ENCODE peak calls at places on chromosomes 1 and 21, in ten cellular contexts. W is pancreas; Z is prostate gland; Q is OCI-LY7; P is left ventricle myocardium inferior; O is IMR-90; J is GM23248; D is lung; B is vagina; I is CD4-positive, CD25-positive, alpha-beta regulatory T cell. K is an unnamed sample. For H3K4me1, the result is how much of the 10 kb centered on the place peaks cover.

GRCh38 chr1:202210969-202211368 is 17.4 kb downstream of the LGR6 start:
- DNase-seq in W (no peak), Z (no peak), Q (no peak), P (no peak), O (no peak), J (no peak), D (no peak), B (no peak), I (no peak), K (no peak)

GRCh38 chr1:27342778-27343638 is 1.2 kb downstream of the SYTL1 start:
- DNase-seq in W (peak), Z (peak), Q (peak), P (no peak), O (no peak), J (no peak), D (peak), B (no peak), I (peak), K (peak)

GRCh38 chr1:66343569-66344325 is 190.2 kb upstream of the SGIP1 start:
- DNase-seq in W (no peak), Z (no peak), Q (no peak), P (no peak), O (peak), J (peak), D (no peak), B (no peak), I (no peak), K (no peak)

GRCh38 chr1:64172458-64172983 is 30.9 kb upstream of the UBE2U start:
- DNase-seq in W (no peak), Z (no peak), Q (no peak), P (no peak), O (peak), J (peak), D (no peak), B (no peak), I (no peak), K (no peak)

GRCh38 chr21:28975401-28975800 is 17.3 kb downstream of the LTN1 start:
- DNase-seq in W (no peak), Z (no peak), Q (no peak), P (no peak), O (peak), J (peak), D (no peak), B (no peak), I (no peak), K (no peak)

GRCh38 chr1:192861860-192862259 is 53.0 kb downstream of the RGS2 start:
- DNase-seq in W (no peak), Z (peak), Q (no peak), P (no peak), O (no peak), J (no peak), D (no peak), B (no peak), I (no peak), K (no peak)

GRCh38 chr1:48710915-48711314 is 65.8 kb downstream of the BEND5 start:
- DNase-seq in W (no peak), Z (no peak), Q (no peak), P (no peak), O (no peak), J (no peak), D (no peak), B (no peak), I (no peak), K (no peak)

GRCh38 chr1:110403805-110404204 is 3.7 kb downstream of the LAMTOR5 start:
- DNase-seq in W (no peak), Z (no peak), Q (no peak), P (no peak), O (no peak), J (no peak), D (no peak), B (no peak), I (no peak), K (no peak)

GRCh38 chr1:234727018-234727757 is 117.2 kb upstream of the IRF2BP2 start:
- DNase-seq in W (no peak), Z (no peak), Q (peak), P (no peak), O (peak), J (no peak), D (no peak), B (no peak), I (no peak), K (no peak)

GRCh38 chr1:172821609-172822274 is 162.8 kb downstream of the FASLG start:
- DNase-seq in W (no peak), Z (no peak), Q (no peak), P (no peak), O (peak), J (peak), D (no peak), B (no peak), I (no peak), K (no peak)

GRCh38 chr1:52403566-52404115 is 582 bp downstream of the ORC1 start:
- DNase-seq in W (no peak), Z (no peak), Q (peak), P (no peak), O (peak), J (peak), D (peak), B (no peak), I (peak), K (peak)

GRCh38 chr1:58047265-58047858 is 499.2 kb downstream of the OMA1 start:
- DNase-seq in W (no peak), Z (no peak), Q (peak), P (no peak), O (no peak), J (peak), D (no peak), B (no peak), I (peak), K (no peak)

GRCh38 chr1:89070509-89070908 is 5.5 kb upstream of the GBP1 start:
- DNase-seq in W (no peak), Z (no peak), Q (no peak), P (no peak), O (no peak), J (peak), D (no peak), B (no peak), I (no peak), K (no peak)

GRCh38 chr1:203288351-203288894 is 16.9 kb upstream of the BTG2 start:
- DNase-seq in W (no peak), Z (no peak), Q (no peak), P (no peak), O (no peak), J (no peak), D (no peak), B (no peak), I (no peak), K (no peak)

GRCh38 chr1:228337711-228338520 is 68.7 kb downstream of the TRIM11 start:
- DNase-seq in W (peak), Z (no peak), Q (no peak), P (peak), O (no peak), J (no peak), D (no peak), B (no peak), I (no peak), K (no peak)

GRCh38 chr1:89873757-89874156 is 52.9 kb downstream of the LRRC8D start:
- DNase-seq in W (no peak), Z (no peak), Q (no peak), P (no peak), O (peak), J (peak), D (no peak), B (no peak), I (no peak), K (no peak)

GRCh38 chr1:24472527-24473251 is 29.9 kb upstream of the RCAN3 start:
- DNase-seq in W (peak), Z (peak), Q (no peak), P (no peak), O (no peak), J (no peak), D (no peak), B (no peak), I (no peak), K (no peak)

GRCh38 chr21:18170221-18170620 is 74.4 kb upstream of the CHODL start:
- DNase-seq in W (no peak), Z (no peak), Q (no peak), P (no peak), O (no peak), J (no peak), D (no peak), B (no peak), I (no peak), K (no peak)

GRCh38 chr1:230823421-230823820 is 44.9 kb downstream of the C1orf198 start:
- DNase-seq in W (no peak), Z (no peak), Q (no peak), P (peak), O (no peak), J (peak), D (peak), B (peak), I (no peak), K (no peak)

GRCh38 chr1:246166841-246167240 is 340.2 kb downstream of the SMYD3 start:
- DNase-seq in W (no peak), Z (no peak), Q (no peak), P (no peak), O (no peak), J (no peak), D (no peak), B (no peak), I (no peak), K (no peak)

GRCh38 chr1:111253876-111254275 is 26.4 kb downstream of the CHI3L2 start:
- DNase-seq in W (no peak), Z (no peak), Q (no peak), P (no peak), O (no peak), J (no peak), D (no peak), B (no peak), I (no peak), K (no peak)

GRCh38 chr1:245261786-245262185 is 107.0 kb downstream of the KIF26B start:
- DNase-seq in W (no peak), Z (no peak), Q (no peak), P (no peak), O (no peak), J (no peak), D (no peak), B (peak), I (no peak), K (no peak)

GRCh38 chr1:234772345-234773147 is 162.6 kb upstream of the IRF2BP2 start:
- DNase-seq in W (peak), Z (peak), Q (peak), P (peak), O (peak), J (peak), D (peak), B (no peak), I (peak), K (peak)

GRCh38 chr1:156658496-156658895 is 16.6 kb downstream of the BCAN start:
- DNase-seq in W (no peak), Z (no peak), Q (no peak), P (no peak), O (no peak), J (no peak), D (no peak), B (no peak), I (no peak), K (no peak)
- H3K4me1 ChIP-seq in W (under half), Z (under half), Q (under half), P (half or more), O (under half), J (under half), D (under half), B (half or more), I (under half), K (under half)

DNA sequence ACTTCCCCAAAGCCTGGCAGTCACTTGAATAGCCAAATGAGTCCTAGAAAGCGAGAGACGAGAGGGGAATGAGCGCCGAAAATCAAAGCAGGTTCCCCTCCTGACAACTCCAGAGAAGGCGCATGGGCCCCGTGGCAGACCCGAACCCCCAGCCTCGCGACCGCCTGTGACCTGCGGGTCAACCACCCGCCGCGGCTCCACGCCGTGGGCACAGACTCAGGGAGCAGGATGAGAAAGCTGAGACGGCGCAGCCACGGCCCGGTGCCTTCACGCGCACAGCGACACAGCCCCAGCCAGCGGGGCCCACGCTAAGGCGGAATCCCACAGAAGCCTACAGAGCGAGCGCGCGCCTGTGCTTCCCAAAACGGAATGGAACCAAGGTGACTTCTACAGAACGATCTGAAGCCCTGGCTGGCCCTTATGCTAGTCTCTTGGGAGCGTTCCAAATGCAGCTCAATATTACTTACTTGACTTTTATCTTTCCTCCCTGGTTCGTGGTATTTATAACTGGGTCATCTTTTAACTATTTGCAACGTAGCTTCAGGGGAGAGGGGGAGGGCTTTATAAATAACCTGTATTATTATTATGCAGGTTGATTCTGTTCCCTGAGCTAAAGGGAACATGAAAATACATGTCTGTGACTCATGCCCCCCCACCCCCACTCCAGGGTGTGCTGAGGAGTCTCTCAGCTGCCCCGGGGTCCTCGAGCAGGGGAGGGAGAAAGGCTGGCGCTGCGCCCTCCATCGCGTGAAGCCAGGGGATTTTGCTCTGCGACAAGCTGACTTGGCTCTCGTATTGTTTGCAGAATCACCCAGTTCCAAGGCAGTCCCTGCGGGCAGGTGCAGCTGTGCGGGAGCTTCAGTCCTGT is 1.7 kb downstream of the TSPEAR start:
- DNase-seq in W (no peak), Z (no peak), Q (no peak), P (no peak), O (peak), J (peak), D (no peak), B (peak), I (no peak), K (no peak)
- H3K4me1 ChIP-seq in W (under half), Z (under half), Q (under half), P (half or more), O (under half), J (under half), D (under half), B (under half), I (under half), K (under half)

GRCh38 chr1:206771353-206771722 is 765 bp downstream of the IL19 start:
- DNase-seq in W (no peak), Z (no peak), Q (no peak), P (no peak), O (no peak), J (no peak), D (no peak), B (no peak), I (no peak), K (no peak)
- H3K4me1 ChIP-seq in W (under half), Z (under half), Q (under half), P (under half), O (under half), J (under half), D (under half), B (under half), I (half or more), K (half or more)

GRCh38 chr1:183628537-183628936 is 7.0 kb downstream of the ARPC5 start:
- DNase-seq in W (no peak), Z (no peak), Q (no peak), P (no peak), O (no peak), J (no peak), D (no peak), B (no peak), I (no peak), K (no peak)
- H3K4me1 ChIP-seq in W (under half), Z (under half), Q (under half), P (half or more), O (under half), J (half or more), D (under half), B (half or more), I (under half), K (under half)

GRCh38 chr1:22738522-22738921 is 27.9 kb downstream of the EPHB2 start:
- DNase-seq in W (no peak), Z (no peak), Q (no peak), P (no peak), O (peak), J (peak), D (no peak), B (no peak), I (no peak), K (no peak)
- H3K4me1 ChIP-seq in W (under half), Z (under half), Q (under half), P (under half), O (under half), J (under half), D (under half), B (under half), I (under half), K (under half)

GRCh38 chr1:162144853-162145252 is 75.4 kb downstream of the NOS1AP start:
- DNase-seq in W (no peak), Z (no peak), Q (no peak), P (no peak), O (no peak), J (no peak), D (no peak), B (no peak), I (no peak), K (no peak)

GRCh38 chr1:162144268-162144667 is 74.8 kb downstream of the NOS1AP start:
- DNase-seq in W (no peak), Z (no peak), Q (no peak), P (no peak), O (no peak), J (no peak), D (no peak), B (no peak), I (no peak), K (no peak)

GRCh38 chr1:162145280-162145965 is 75.9 kb downstream of the NOS1AP start:
- DNase-seq in W (no peak), Z (no peak), Q (no peak), P (no peak), O (no peak), J (no peak), D (no peak), B (no peak), I (no peak), K (no peak)

GRCh38 chr1:162147760-162148159 is 78.3 kb downstream of the NOS1AP start:
- DNase-seq in W (no peak), Z (no peak), Q (no peak), P (no peak), O (no peak), J (no peak), D (no peak), B (no peak), I (no peak), K (no peak)

DNA sequence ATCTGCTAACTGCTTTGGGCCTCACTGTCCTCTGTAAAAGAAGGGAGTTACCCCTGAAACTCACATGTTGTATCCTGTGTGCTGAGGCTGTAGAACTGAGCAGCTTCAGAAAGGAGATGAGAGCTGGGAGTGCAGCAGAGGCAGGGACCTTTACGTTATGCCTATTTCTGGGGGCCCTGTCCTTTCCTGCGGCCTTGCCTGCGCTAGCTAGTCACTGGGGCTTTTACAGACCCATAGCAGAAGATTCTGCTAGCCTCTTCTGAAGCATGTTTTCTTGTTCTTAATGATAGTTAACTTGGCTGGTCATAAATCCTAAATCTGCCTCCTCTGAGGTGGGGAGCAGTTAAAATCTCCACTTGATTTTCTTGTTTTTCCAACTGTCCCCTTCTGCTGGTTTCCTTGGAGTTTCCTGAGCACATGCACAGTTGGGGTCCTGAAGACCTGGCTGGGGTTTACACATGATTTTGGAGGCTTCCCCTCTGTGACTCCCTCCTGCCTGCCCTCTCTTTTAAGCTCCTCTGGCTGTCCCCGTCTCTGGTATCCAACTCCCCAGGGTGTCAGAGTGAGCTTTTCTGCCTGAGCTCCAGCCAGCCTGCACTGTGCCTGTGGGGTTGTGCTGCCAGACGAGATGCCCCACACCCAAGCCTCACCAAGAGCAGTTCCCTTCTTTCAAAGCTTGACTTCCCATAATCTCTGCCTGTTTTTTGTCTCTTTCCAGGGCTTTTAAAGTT is 76.6 kb downstream of the NOS1AP start:
- DNase-seq in W (no peak), Z (no peak), Q (no peak), P (no peak), O (no peak), J (no peak), D (no peak), B (no peak), I (no peak), K (no peak)
- H3K4me1 ChIP-seq in W (under half), Z (under half), Q (under half), P (under half), O (under half), J (under half), D (under half), B (under half), I (under half), K (under half)

GRCh38 chr1:25701030-25701785 is 84.6 kb downstream of the MAN1C1 start:
- DNase-seq in W (no peak), Z (no peak), Q (no peak), P (no peak), O (no peak), J (no peak), D (no peak), B (no peak), I (no peak), K (no peak)

GRCh38 chr1:25699501-25700089 is 83.0 kb downstream of the MAN1C1 start:
- DNase-seq in W (no peak), Z (no peak), Q (no peak), P (peak), O (no peak), J (peak), D (no peak), B (no peak), I (no peak), K (no peak)

GRCh38 chr1:25700124-25700523 is 83.5 kb downstream of the MAN1C1 start:
- DNase-seq in W (no peak), Z (no peak), Q (no peak), P (peak), O (peak), J (peak), D (no peak), B (no peak), I (no peak), K (no peak)

GRCh38 chr1:25702101-25702775 is 85.6 kb downstream of the MAN1C1 start:
- DNase-seq in W (no peak), Z (no peak), Q (no peak), P (no peak), O (peak), J (peak), D (no peak), B (no peak), I (no peak), K (no peak)

GRCh38 chr1:25700626-25701025 is 84.0 kb downstream of the MAN1C1 start:
- DNase-seq in W (no peak), Z (no peak), Q (no peak), P (no peak), O (no peak), J (peak), D (no peak), B (no peak), I (no peak), K (no peak)
- H3K4me1 ChIP-seq in W (under half), Z (under half), Q (under half), P (half or more), O (under half), J (under half), D (under half), B (half or more), I (under half), K (half or more)